ENCODE peak calls at places on chromosomes 6 and 20, in four cellular contexts. One of them, this sample, is unnamed.

GRCh38 chr20:51565741-51566140 is 23.2 kb upstream of the NFATC2 start:
- DNase-seq in natural killer cell: no peak
- DNase-seq in ACHN: no peak
- DNase-seq in ecto neural progenitor cell: no peak
- DNase-seq in this sample: no peak

GRCh38 chr20:40710608-40711007 is 21.6 kb upstream of the MAFB start:
- DNase-seq in natural killer cell: no peak
- DNase-seq in ACHN: no peak
- DNase-seq in ecto neural progenitor cell: no peak
- DNase-seq in this sample: no peak

GRCh38 chr6:79627422-79627821 is 3.7 kb upstream of the SH3BGRL2 start:
- DNase-seq in natural killer cell: no peak
- DNase-seq in ACHN: no peak
- DNase-seq in ecto neural progenitor cell: no peak
- DNase-seq in this sample: no peak

GRCh38 chr20:25346349-25346748 is 44.3 kb downstream of the ABHD12 start:
- DNase-seq in natural killer cell: peak; percentile 24
- DNase-seq in ACHN: no peak
- DNase-seq in ecto neural progenitor cell: no peak
- DNase-seq in this sample: peak; percentile 3

GRCh38 chr6:88376759-88377387 is 210.7 kb upstream of the CNR1 start:
- DNase-seq in natural killer cell: no peak
- DNase-seq in ACHN: peak; percentile 78
- DNase-seq in ecto neural progenitor cell: no peak
- DNase-seq in this sample: no peak

GRCh38 chr6:95321106-95321505 is 256.2 kb upstream of the MANEA start:
- DNase-seq in natural killer cell: no peak
- DNase-seq in ACHN: no peak
- DNase-seq in ecto neural progenitor cell: no peak
- DNase-seq in this sample: no peak

GRCh38 chr20:59937150-59937549 is 3.0 kb downstream of the PPP1R3D start:
- DNase-seq in natural killer cell: no peak
- DNase-seq in ACHN: no peak
- DNase-seq in ecto neural progenitor cell: no peak
- DNase-seq in this sample: no peak

GRCh38 chr20:50026746-50027575 is 44.2 kb downstream of the SNAI1 start:
- DNase-seq in natural killer cell: no peak
- DNase-seq in ACHN: no peak
- DNase-seq in ecto neural progenitor cell: no peak
- DNase-seq in this sample: no peak

GRCh38 chr6:47203266-47203967 is 106.3 kb downstream of the TNFRSF21 start:
- DNase-seq in natural killer cell: no peak
- DNase-seq in ACHN: no peak
- DNase-seq in ecto neural progenitor cell: no peak
- DNase-seq in this sample: no peak

GRCh38 chr6:79713701-79714322 is 82.7 kb downstream of the SH3BGRL2 start:
- DNase-seq in natural killer cell: no peak
- DNase-seq in ACHN: peak; percentile 54
- DNase-seq in ecto neural progenitor cell: no peak
- DNase-seq in this sample: no peak

GRCh38 chr6:85115876-85116275 is 334.0 kb upstream of the NT5E start:
- DNase-seq in natural killer cell: no peak
- DNase-seq in ACHN: no peak
- DNase-seq in ecto neural progenitor cell: no peak
- DNase-seq in this sample: no peak

GRCh38 chr20:40744494-40745175 is 55.6 kb upstream of the MAFB start:
- DNase-seq in natural killer cell: no peak
- DNase-seq in ACHN: no peak
- DNase-seq in ecto neural progenitor cell: no peak
- DNase-seq in this sample: no peak

GRCh38 chr20:35831029-35831428 is 59.2 kb downstream of the PHF20 start:
- DNase-seq in natural killer cell: no peak
- DNase-seq in ACHN: no peak
- DNase-seq in ecto neural progenitor cell: no peak
- DNase-seq in this sample: no peak

GRCh38 chr6:162237331-162237730 is 490.2 kb downstream of the PRKN start:
- DNase-seq in natural killer cell: no peak
- DNase-seq in ACHN: no peak
- DNase-seq in ecto neural progenitor cell: no peak
- DNase-seq in this sample: no peak

GRCh38 chr6:137623293-137623692 is 129.1 kb upstream of the OLIG3 start:
- DNase-seq in natural killer cell: no peak
- DNase-seq in ACHN: no peak
- DNase-seq in ecto neural progenitor cell: no peak
- DNase-seq in this sample: no peak

GRCh38 chr6:32852844-32853540 is 512 bp downstream of the TAP1 start:
- DNase-seq in natural killer cell: peak; percentile 69
- DNase-seq in ACHN: peak; percentile 36
- DNase-seq in ecto neural progenitor cell: peak; percentile 61
- DNase-seq in this sample: peak; percentile 51

GRCh38 chr20:24770628-24771556 is 178.2 kb upstream of the CST7 start:
- DNase-seq in natural killer cell: no peak
- DNase-seq in ACHN: no peak
- DNase-seq in ecto neural progenitor cell: peak; percentile 23
- DNase-seq in this sample: no peak

GRCh38 chr20:24134284-24134683 is 145.7 kb upstream of the GGTLC1 start:
- DNase-seq in natural killer cell: no peak
- DNase-seq in ACHN: no peak
- DNase-seq in ecto neural progenitor cell: no peak
- DNase-seq in this sample: no peak

GRCh38 chr20:40741507-40742106 is 52.6 kb upstream of the MAFB start:
- DNase-seq in natural killer cell: peak; percentile 28
- DNase-seq in ACHN: peak; percentile 38
- DNase-seq in ecto neural progenitor cell: peak; percentile 60
- DNase-seq in this sample: no peak

GRCh38 chr6:154508573-154509375 is 1.7 kb downstream of the CNKSR3 start:
- DNase-seq in natural killer cell: no peak
- DNase-seq in ACHN: peak; percentile 27
- DNase-seq in ecto neural progenitor cell: no peak
- DNase-seq in this sample: no peak

GRCh38 chr20:32051720-32052089 is 337 bp upstream of the HCK start:
- DNase-seq in natural killer cell: no peak
- DNase-seq in ACHN: no peak
- DNase-seq in ecto neural progenitor cell: no peak
- DNase-seq in this sample: no peak

GRCh38 chr6:90472716-90473115 is 114.2 kb downstream of the MAP3K7 start:
- DNase-seq in natural killer cell: no peak
- DNase-seq in ACHN: no peak
- DNase-seq in ecto neural progenitor cell: no peak
- DNase-seq in this sample: no peak

GRCh38 chr20:62202083-62202395 is 18.0 kb downstream of the HRH3 start:
- DNase-seq in natural killer cell: no peak
- DNase-seq in ACHN: no peak
- DNase-seq in ecto neural progenitor cell: no peak
- DNase-seq in this sample: peak; percentile 20

GRCh38 chr6:13089296-13089994 is 238.9 kb downstream of the TBC1D7 start:
- DNase-seq in natural killer cell: no peak
- DNase-seq in ACHN: no peak
- DNase-seq in ecto neural progenitor cell: no peak
- DNase-seq in this sample: no peak

GRCh38 chr20:43749734-43750294 is 23.0 kb upstream of the GTSF1L start:
- DNase-seq in natural killer cell: peak; percentile 85
- DNase-seq in ACHN: peak; percentile 49
- DNase-seq in ecto neural progenitor cell: peak; percentile 90
- DNase-seq in this sample: peak; percentile 75

GRCh38 chr20:24981282-24981681 is 11.3 kb downstream of the APMAP start:
- DNase-seq in natural killer cell: no peak
- DNase-seq in ACHN: no peak
- DNase-seq in ecto neural progenitor cell: peak; percentile 18
- DNase-seq in this sample: no peak

GRCh38 chr6:135658916-135659315 is 161.4 kb upstream of the AHI1 start:
- DNase-seq in natural killer cell: no peak
- DNase-seq in ACHN: no peak
- DNase-seq in ecto neural progenitor cell: no peak
- DNase-seq in this sample: no peak

GRCh38 chr6:137545073-137545472 is 50.9 kb upstream of the OLIG3 start:
- DNase-seq in natural killer cell: no peak
- DNase-seq in ACHN: no peak
- DNase-seq in ecto neural progenitor cell: no peak
- DNase-seq in this sample: no peak

GRCh38 chr6:41283597-41283996 is 2.9 kb downstream of the TREM1 start:
- DNase-seq in natural killer cell: no peak
- DNase-seq in ACHN: no peak
- DNase-seq in ecto neural progenitor cell: no peak
- DNase-seq in this sample: no peak

GRCh38 chr6:26286168-26286854 is 78.7 kb upstream of the BTN3A2 start:
- DNase-seq in natural killer cell: peak; percentile 79
- DNase-seq in ACHN: peak; percentile 67
- DNase-seq in ecto neural progenitor cell: peak; percentile 76
- DNase-seq in this sample: peak; percentile 68

GRCh38 chr20:22921595-22922421 is 113.3 kb upstream of the SSTR4 start:
- DNase-seq in natural killer cell: no peak
- DNase-seq in ACHN: peak; percentile 4
- DNase-seq in ecto neural progenitor cell: no peak
- DNase-seq in this sample: no peak

GRCh38 chr6:11722224-11722623 is 56.4 kb downstream of the ADTRP start:
- DNase-seq in natural killer cell: no peak
- DNase-seq in ACHN: no peak
- DNase-seq in ecto neural progenitor cell: no peak
- DNase-seq in this sample: no peak

GRCh38 chr20:48298851-48299484 is 513.7 kb upstream of the SULF2 start:
- DNase-seq in natural killer cell: no peak
- DNase-seq in ACHN: peak; percentile 73
- DNase-seq in ecto neural progenitor cell: no peak
- DNase-seq in this sample: no peak

GRCh38 chr6:118377711-118378414 is 170.2 kb upstream of the PLN start:
- DNase-seq in natural killer cell: no peak
- DNase-seq in ACHN: no peak
- DNase-seq in ecto neural progenitor cell: peak; percentile 49
- DNase-seq in this sample: peak; percentile 72

GRCh38 chr6:136549359-136550044 is 720 bp downstream of the MAP7 start:
- DNase-seq in natural killer cell: peak; percentile 16
- DNase-seq in ACHN: peak; percentile 31
- DNase-seq in ecto neural progenitor cell: peak; percentile 61
- DNase-seq in this sample: peak; percentile 76

GRCh38 chr20:48891235-48892048 is 30.1 kb upstream of the ARFGEF2 start:
- DNase-seq in natural killer cell: no peak
- DNase-seq in ACHN: no peak
- DNase-seq in ecto neural progenitor cell: no peak
- DNase-seq in this sample: no peak

This sample was measured in left lung.